ENCODE peak calls at places on chromosome 13, in six cellular contexts. B is posterior cingulate gyrus, R is substantia nigra, W is keratinocyte, N is BJ, O is M059J. L is an unnamed sample.
A peak's percentile ranks its signal among the peaks of the same experiment; 100 is the strongest.

GRCh38 chr13:54029226-54029625 is 1000.6 kb downstream of the OLFM4 start:
- DNase-seq in B (no peak), N (no peak), R (no peak), O (peak; percentile 0), W (no peak), L (no peak)

GRCh38 chr13:39768962-39769361 is 113.5 kb downstream of the COG6 start:
- DNase-seq in O (no peak), N (no peak), B (no peak), W (no peak), R (no peak), L (no peak)

GRCh38 chr13:75445717-75446529 is 36.0 kb downstream of the TBC1D4 start:
- DNase-seq in W (no peak), R (no peak), N (no peak), B (no peak), O (no peak), L (no peak)

GRCh38 chr13:111541345-111541744 is 220.9 kb downstream of the TEX29 start:
- DNase-seq in N (no peak), R (no peak), O (no peak), B (no peak), W (no peak), L (no peak)

GRCh38 chr13:51425410-51426042 is 27.3 kb downstream of the INTS6 start:
- DNase-seq in N (peak; percentile 17), O (no peak), B (no peak), R (no peak), W (no peak), L (peak; percentile 17)

GRCh38 chr13:27125357-27126282 is 46.0 kb downstream of the USP12 start:
- DNase-seq in N (no peak), B (no peak), W (peak; percentile 54), R (no peak), O (no peak), L (no peak)

GRCh38 chr13:71866173-71867091 is 572 bp downstream of the DACH1 start:
- DNase-seq in W (no peak), R (no peak), B (no peak), N (no peak), O (peak; percentile 3), L (no peak)

GRCh38 chr13:95301947-95302386 is 716 bp upstream of the ABCC4 start:
- DNase-seq in B (no peak), W (no peak), R (no peak), N (no peak), O (no peak), L (no peak)

GRCh38 chr13:108268713-108269112 is 805 bp upstream of the TNFSF13B start:
- DNase-seq in N (no peak), O (no peak), B (no peak), W (no peak), R (no peak), L (no peak)

GRCh38 chr13:99086869-99087129 is 108.9 kb upstream of the DOCK9 start:
- DNase-seq in N (no peak), B (no peak), O (no peak), W (no peak), R (no peak), L (no peak)

GRCh38 chr13:110408286-110408685 is 101.2 kb downstream of the COL4A2 start:
- DNase-seq in W (no peak), B (no peak), O (peak; percentile 57), N (no peak), R (no peak), L (no peak)

GRCh38 chr13:34076943-34077703 is 259.2 kb downstream of the RFC3 start:
- DNase-seq in O (peak; percentile 86), N (peak; percentile 55), R (no peak), W (no peak), B (no peak), L (peak; percentile 34)

GRCh38 chr13:111906816-111907215 is 160.1 kb upstream of the SOX1 start:
- DNase-seq in N (no peak), B (no peak), O (no peak), R (no peak), W (no peak), L (no peak)

GRCh38 chr13:82565191-82565590 is 1317.1 kb downstream of the SLITRK1 start:
- DNase-seq in W (no peak), B (no peak), R (no peak), N (no peak), O (no peak), L (no peak)

GRCh38 chr13:49419292-49419691 is 24.6 kb downstream of the CAB39L start:
- DNase-seq in W (no peak), O (no peak), B (no peak), N (no peak), R (no peak), L (no peak)

GRCh38 chr13:65330691-65331090 is 1899.4 kb downstream of the PCDH9 start:
- DNase-seq in R (no peak), O (no peak), B (no peak), N (no peak), W (no peak), L (no peak)

GRCh38 chr13:111390522-111391270 is 70.3 kb downstream of the TEX29 start:
- DNase-seq in N (no peak), B (no peak), O (no peak), R (no peak), W (no peak), L (no peak)

GRCh38 chr13:29847501-29847983 is 2.9 kb downstream of the UBL3 start:
- DNase-seq in N (no peak), W (no peak), B (no peak), O (peak; percentile 83), R (peak; percentile 14), L (no peak)

GRCh38 chr13:53174550-53174949 is 145.9 kb downstream of the OLFM4 start:
- DNase-seq in B (no peak), N (no peak), W (no peak), R (no peak), O (no peak), L (no peak)

GRCh38 chr13:106156468-106156867 is 379.0 kb downstream of the EFNB2 start:
- DNase-seq in W (peak; percentile 86), R (no peak), N (peak; percentile 93), B (no peak), O (peak; percentile 98), L (peak; percentile 96)

GRCh38 chr13:75050419-75051066 is 431.4 kb downstream of the TBC1D4 start:
- DNase-seq in N (peak; percentile 15), W (no peak), B (no peak), R (no peak), O (peak; percentile 27), L (peak; percentile 5)

GRCh38 chr13:97225533-97225932 is 3.4 kb downstream of the MBNL2 start:
- DNase-seq in R (no peak), N (no peak), B (no peak), W (no peak), O (no peak), L (no peak)

GRCh38 chr13:41186481-41186880 is 7.9 kb downstream of the KBTBD7 start:
- DNase-seq in O (no peak), B (no peak), R (no peak), N (no peak), W (no peak), L (no peak)

GRCh38 chr13:73061478-73062275 is 2.9 kb downstream of the KLF5 start:
- DNase-seq in W (no peak), O (no peak), B (no peak), R (no peak), N (no peak), L (no peak)

GRCh38 chr13:36207672-36208071 is 6.7 kb downstream of the SOHLH2 start:
- DNase-seq in R (no peak), O (peak; percentile 9), W (no peak), N (no peak), B (no peak), L (no peak)

GRCh38 chr13:79853258-79853657 is 372.3 kb downstream of the NDFIP2 start:
- DNase-seq in B (no peak), R (no peak), O (no peak), W (no peak), N (no peak), L (no peak)

GRCh38 chr13:31234729-31235128 is 35.0 kb downstream of the B3GLCT start:
- DNase-seq in R (no peak), W (no peak), N (no peak), O (peak; percentile 5), B (no peak), L (no peak)

GRCh38 chr13:42891591-42891990 is 100.5 kb downstream of the EPSTI1 start:
- DNase-seq in W (no peak), O (no peak), B (no peak), R (no peak), N (no peak), L (no peak)

GRCh38 chr13:80419416-80419815 is 78.5 kb upstream of the SPRY2 start:
- DNase-seq in R (no peak), O (no peak), B (no peak), W (no peak), N (no peak), L (no peak)

GRCh38 chr13:29888306-29888705 is 37.9 kb upstream of the UBL3 start:
- DNase-seq in W (no peak), O (no peak), R (no peak), N (no peak), B (no peak), L (no peak)

GRCh38 chr13:26037302-26037701 is 14.5 kb downstream of the SHISA2 start:
- DNase-seq in B (peak; percentile 74), N (no peak), O (no peak), R (peak; percentile 67), W (no peak), L (no peak)

L was measured in AG09309.